ENCODE peak calls at places on chromosomes 6 and 20, in nine cellular contexts. One of them, this sample, is unnamed.
A peak's percentile ranks its signal among the peaks of the same experiment; 100 is the strongest.

GRCh38 chr6:149925974-149926777 is 3.3 kb upstream of the RAET1G start:
- DNase-seq in left ventricle myocardium inferior: peak; percentile 89
- DNase-seq in CD4-positive, CD25-positive, alpha-beta regulatory T cell: peak; percentile 74
- DNase-seq in IMR-90: peak; percentile 66
- DNase-seq in mammary epithelial cell: peak; percentile 75
- DNase-seq in psoas muscle: peak; percentile 91
- DNase-seq in ascending aorta: peak; percentile 95
- DNase-seq in neural progenitor cell: peak; percentile 89
- DNase-seq in ovary: peak; percentile 93
- DNase-seq in this sample: peak; percentile 91

GRCh38 chr6:128062882-128063603 is 162.2 kb upstream of the THEMIS start:
- DNase-seq in left ventricle myocardium inferior: no peak
- DNase-seq in CD4-positive, CD25-positive, alpha-beta regulatory T cell: no peak
- DNase-seq in IMR-90: peak; percentile 31
- DNase-seq in mammary epithelial cell: no peak
- DNase-seq in psoas muscle: no peak
- DNase-seq in ascending aorta: no peak
- DNase-seq in neural progenitor cell: no peak
- DNase-seq in ovary: no peak
- DNase-seq in this sample: no peak

GRCh38 chr6:104705095-104705707 is 154.5 kb downstream of the HACE1 start:
- DNase-seq in left ventricle myocardium inferior: peak; percentile 22
- DNase-seq in CD4-positive, CD25-positive, alpha-beta regulatory T cell: peak; percentile 78
- DNase-seq in IMR-90: peak; percentile 64
- DNase-seq in mammary epithelial cell: peak; percentile 86
- DNase-seq in psoas muscle: no peak
- DNase-seq in ascending aorta: no peak
- DNase-seq in neural progenitor cell: no peak
- DNase-seq in ovary: no peak
- DNase-seq in this sample: no peak

GRCh38 chr6:13191461-13191860 is 136.9 kb downstream of the TBC1D7 start:
- DNase-seq in left ventricle myocardium inferior: no peak
- DNase-seq in CD4-positive, CD25-positive, alpha-beta regulatory T cell: no peak
- DNase-seq in IMR-90: no peak
- DNase-seq in mammary epithelial cell: no peak
- DNase-seq in psoas muscle: no peak
- DNase-seq in ascending aorta: no peak
- DNase-seq in neural progenitor cell: no peak
- DNase-seq in ovary: no peak
- DNase-seq in this sample: no peak

GRCh38 chr20:53580376-53581111 is 13.1 kb downstream of the ZNF217 start:
- DNase-seq in left ventricle myocardium inferior: no peak
- DNase-seq in CD4-positive, CD25-positive, alpha-beta regulatory T cell: peak; percentile 14
- DNase-seq in IMR-90: no peak
- DNase-seq in mammary epithelial cell: no peak
- DNase-seq in psoas muscle: no peak
- DNase-seq in ascending aorta: peak; percentile 51
- DNase-seq in neural progenitor cell: no peak
- DNase-seq in ovary: no peak
- DNase-seq in this sample: no peak

GRCh38 chr20:49160057-49160929 is 27.8 kb downstream of the STAU1 start:
- DNase-seq in left ventricle myocardium inferior: no peak
- DNase-seq in CD4-positive, CD25-positive, alpha-beta regulatory T cell: no peak
- DNase-seq in IMR-90: no peak
- DNase-seq in mammary epithelial cell: no peak
- DNase-seq in psoas muscle: no peak
- DNase-seq in ascending aorta: no peak
- DNase-seq in neural progenitor cell: no peak
- DNase-seq in ovary: no peak
- DNase-seq in this sample: no peak

GRCh38 chr20:17622851-17623508 is 53.1 kb downstream of the DSTN start:
- DNase-seq in left ventricle myocardium inferior: no peak
- DNase-seq in CD4-positive, CD25-positive, alpha-beta regulatory T cell: no peak
- DNase-seq in IMR-90: no peak
- DNase-seq in mammary epithelial cell: no peak
- DNase-seq in psoas muscle: no peak
- DNase-seq in ascending aorta: peak; percentile 58
- DNase-seq in neural progenitor cell: no peak
- DNase-seq in ovary: no peak
- DNase-seq in this sample: no peak

GRCh38 chr20:35503841-35504460 is 25.5 kb downstream of the C20orf173 start:
- DNase-seq in left ventricle myocardium inferior: peak; percentile 38
- DNase-seq in CD4-positive, CD25-positive, alpha-beta regulatory T cell: no peak
- DNase-seq in IMR-90: no peak
- DNase-seq in mammary epithelial cell: no peak
- DNase-seq in psoas muscle: peak; percentile 26
- DNase-seq in ascending aorta: no peak
- DNase-seq in neural progenitor cell: no peak
- DNase-seq in ovary: peak; percentile 68
- DNase-seq in this sample: peak; percentile 39

GRCh38 chr20:10731190-10731955 is 57.6 kb upstream of the JAG1 start:
- DNase-seq in left ventricle myocardium inferior: no peak
- DNase-seq in CD4-positive, CD25-positive, alpha-beta regulatory T cell: no peak
- DNase-seq in IMR-90: peak; percentile 49
- DNase-seq in mammary epithelial cell: peak; percentile 64
- DNase-seq in psoas muscle: no peak
- DNase-seq in ascending aorta: no peak
- DNase-seq in neural progenitor cell: no peak
- DNase-seq in ovary: no peak
- DNase-seq in this sample: no peak

GRCh38 chr6:39191236-39191930 is 37.9 kb downstream of the KCNK5 start:
- DNase-seq in left ventricle myocardium inferior: no peak
- DNase-seq in CD4-positive, CD25-positive, alpha-beta regulatory T cell: no peak
- DNase-seq in IMR-90: no peak
- DNase-seq in mammary epithelial cell: no peak
- DNase-seq in psoas muscle: no peak
- DNase-seq in ascending aorta: no peak
- DNase-seq in neural progenitor cell: no peak
- DNase-seq in ovary: no peak
- DNase-seq in this sample: no peak

GRCh38 chr20:57175397-57176010 is 90.9 kb downstream of the BMP7 start:
- DNase-seq in left ventricle myocardium inferior: no peak
- DNase-seq in CD4-positive, CD25-positive, alpha-beta regulatory T cell: no peak
- DNase-seq in IMR-90: no peak
- DNase-seq in mammary epithelial cell: peak; percentile 35
- DNase-seq in psoas muscle: no peak
- DNase-seq in ascending aorta: no peak
- DNase-seq in neural progenitor cell: no peak
- DNase-seq in ovary: no peak
- DNase-seq in this sample: no peak

GRCh38 chr6:168690271-168690670 is 249.3 kb downstream of the SMOC2 start:
- DNase-seq in left ventricle myocardium inferior: no peak
- DNase-seq in CD4-positive, CD25-positive, alpha-beta regulatory T cell: no peak
- DNase-seq in IMR-90: no peak
- DNase-seq in mammary epithelial cell: no peak
- DNase-seq in psoas muscle: no peak
- DNase-seq in ascending aorta: no peak
- DNase-seq in neural progenitor cell: no peak
- DNase-seq in ovary: no peak
- DNase-seq in this sample: no peak
- H3K4me1 ChIP-seq in left ventricle myocardium inferior: no peaks in the 10 kb centered on the region
- H3K4me1 ChIP-seq in CD4-positive, CD25-positive, alpha-beta regulatory T cell: no peaks in the 10 kb centered on the region
- H3K4me1 ChIP-seq in IMR-90: no peaks in the 10 kb centered on the region
- H3K4me1 ChIP-seq in mammary epithelial cell: no peaks in the 10 kb centered on the region
- H3K4me1 ChIP-seq in psoas muscle: no peaks in the 10 kb centered on the region
- H3K4me1 ChIP-seq in ascending aorta: no peaks in the 10 kb centered on the region
- H3K4me1 ChIP-seq in neural progenitor cell: peaks cover 23% of the 10 kb centered on the region
- H3K4me1 ChIP-seq in ovary: no peaks in the 10 kb centered on the region
- H3K4me1 ChIP-seq in this sample: no peaks in the 10 kb centered on the region

DNA sequence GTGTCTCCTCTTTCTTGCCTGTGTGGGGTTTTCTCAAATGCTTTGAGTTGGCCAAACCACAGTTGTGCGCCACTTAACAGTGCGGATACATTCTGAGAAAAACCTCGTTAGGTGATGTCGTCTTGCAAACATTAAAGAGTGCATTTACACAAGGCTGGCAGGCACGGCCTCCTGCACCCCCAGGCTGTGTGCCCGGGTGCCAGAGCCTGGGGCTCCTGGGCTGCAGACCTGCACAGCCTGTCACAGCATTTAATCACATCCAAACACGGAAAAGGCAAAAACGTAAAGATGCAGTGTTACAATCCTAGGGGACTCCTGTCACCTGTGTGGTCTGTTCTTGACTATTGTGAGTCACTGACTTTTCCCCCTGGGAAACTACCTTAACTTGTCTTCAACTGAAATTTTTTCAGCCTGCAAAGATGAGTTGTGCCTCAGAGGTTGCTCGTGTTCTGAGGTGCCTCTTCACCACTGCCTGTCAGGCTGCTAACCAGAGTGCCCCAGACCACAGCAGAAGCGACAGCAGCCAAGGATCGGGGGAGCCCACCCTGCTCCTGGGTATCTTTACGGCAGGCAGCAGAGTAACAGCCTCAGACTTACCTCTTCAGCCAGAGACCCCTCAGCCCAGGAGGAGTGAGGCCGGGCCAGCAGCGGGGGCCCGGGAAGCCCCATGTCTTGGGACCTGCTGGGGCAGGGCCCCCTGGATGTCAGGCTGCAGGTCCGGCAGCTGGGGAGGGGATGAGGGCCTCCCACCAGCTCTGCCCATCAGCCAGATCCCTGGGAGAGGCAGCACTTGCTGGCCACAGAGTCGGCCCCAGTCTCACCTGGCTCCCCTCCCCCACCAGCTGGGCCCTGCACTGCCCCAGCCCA is 683 bp upstream of the C20orf204 start:
- DNase-seq in left ventricle myocardium inferior: no peak
- DNase-seq in CD4-positive, CD25-positive, alpha-beta regulatory T cell: peak; percentile 83
- DNase-seq in IMR-90: no peak
- DNase-seq in mammary epithelial cell: no peak
- DNase-seq in psoas muscle: no peak
- DNase-seq in ascending aorta: no peak
- DNase-seq in neural progenitor cell: no peak
- DNase-seq in ovary: no peak
- DNase-seq in this sample: no peak
- H3K4me1 ChIP-seq in left ventricle myocardium inferior: peaks cover 42% of the 10 kb centered on the region
- H3K4me1 ChIP-seq in CD4-positive, CD25-positive, alpha-beta regulatory T cell: peaks cover 61% of the 10 kb centered on the region
- H3K4me1 ChIP-seq in IMR-90: peaks cover 4% of the 10 kb centered on the region
- H3K4me1 ChIP-seq in mammary epithelial cell: peaks cover 6% of the 10 kb centered on the region
- H3K4me1 ChIP-seq in psoas muscle: peaks cover 10% of the 10 kb centered on the region
- H3K4me1 ChIP-seq in ascending aorta: peaks cover 15% of the 10 kb centered on the region
- H3K4me1 ChIP-seq in neural progenitor cell: peaks cover 31% of the 10 kb centered on the region
- H3K4me1 ChIP-seq in ovary: peaks cover 5% of the 10 kb centered on the region
- H3K4me1 ChIP-seq in this sample: peaks cover 12% of the 10 kb centered on the region

GRCh38 chr6:15296735-15297134 is 50.9 kb downstream of the JARID2 start:
- DNase-seq in left ventricle myocardium inferior: no peak
- DNase-seq in CD4-positive, CD25-positive, alpha-beta regulatory T cell: peak; percentile 58
- DNase-seq in IMR-90: no peak
- DNase-seq in mammary epithelial cell: no peak
- DNase-seq in psoas muscle: no peak
- DNase-seq in ascending aorta: no peak
- DNase-seq in neural progenitor cell: no peak
- DNase-seq in ovary: no peak
- DNase-seq in this sample: no peak

GRCh38 chr6:15296249-15296648 is 50.4 kb downstream of the JARID2 start:
- DNase-seq in left ventricle myocardium inferior: no peak
- DNase-seq in CD4-positive, CD25-positive, alpha-beta regulatory T cell: no peak
- DNase-seq in IMR-90: no peak
- DNase-seq in mammary epithelial cell: no peak
- DNase-seq in psoas muscle: no peak
- DNase-seq in ascending aorta: no peak
- DNase-seq in neural progenitor cell: no peak
- DNase-seq in ovary: no peak
- DNase-seq in this sample: no peak

GRCh38 chr6:15299430-15300131 is 53.7 kb downstream of the JARID2 start:
- DNase-seq in left ventricle myocardium inferior: peak; percentile 34
- DNase-seq in CD4-positive, CD25-positive, alpha-beta regulatory T cell: peak; percentile 71
- DNase-seq in IMR-90: peak; percentile 46
- DNase-seq in mammary epithelial cell: no peak
- DNase-seq in psoas muscle: peak; percentile 35
- DNase-seq in ascending aorta: no peak
- DNase-seq in neural progenitor cell: no peak
- DNase-seq in ovary: no peak
- DNase-seq in this sample: peak; percentile 31

GRCh38 chr6:15301179-15302006 is 55.5 kb downstream of the JARID2 start:
- DNase-seq in left ventricle myocardium inferior: no peak
- DNase-seq in CD4-positive, CD25-positive, alpha-beta regulatory T cell: no peak
- DNase-seq in IMR-90: no peak
- DNase-seq in mammary epithelial cell: no peak
- DNase-seq in psoas muscle: no peak
- DNase-seq in ascending aorta: no peak
- DNase-seq in neural progenitor cell: no peak
- DNase-seq in ovary: no peak
- DNase-seq in this sample: no peak

DNA sequence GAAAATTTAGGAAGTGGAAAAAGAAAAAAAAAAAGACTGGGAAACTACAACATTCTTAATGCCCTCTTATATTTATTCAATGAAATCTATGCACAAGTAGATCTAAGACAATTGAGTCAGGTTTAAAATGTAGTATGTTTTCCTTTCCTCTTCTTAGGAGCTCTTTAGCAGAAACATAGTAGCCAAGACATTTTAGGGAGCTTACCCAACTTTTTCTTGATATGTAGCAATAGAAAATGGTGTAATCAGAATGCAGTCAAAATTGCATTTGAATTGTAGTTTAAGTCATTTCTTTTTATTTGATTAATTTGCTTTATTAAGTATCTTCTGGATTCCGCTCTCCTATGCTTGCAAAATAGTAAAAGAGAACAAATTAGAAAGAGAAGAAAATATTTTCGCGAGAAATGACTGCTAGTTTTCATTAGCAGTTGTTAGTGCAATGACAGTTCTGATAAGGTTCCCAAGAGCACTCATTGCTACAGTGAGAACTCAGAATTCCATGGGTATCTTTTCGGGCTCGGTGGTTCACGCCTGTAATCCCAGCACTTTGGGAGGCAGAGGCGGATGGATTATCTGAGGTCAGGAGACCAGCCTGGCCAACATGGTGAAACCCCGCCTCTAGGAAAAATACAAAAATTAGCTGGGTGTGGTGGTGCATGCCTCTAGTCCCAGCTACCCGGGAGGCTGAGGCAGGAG is 52.2 kb downstream of the JARID2 start:
- DNase-seq in left ventricle myocardium inferior: no peak
- DNase-seq in CD4-positive, CD25-positive, alpha-beta regulatory T cell: no peak
- DNase-seq in IMR-90: no peak
- DNase-seq in mammary epithelial cell: no peak
- DNase-seq in psoas muscle: no peak
- DNase-seq in ascending aorta: no peak
- DNase-seq in neural progenitor cell: no peak
- DNase-seq in ovary: no peak
- DNase-seq in this sample: no peak
- H3K4me1 ChIP-seq in left ventricle myocardium inferior: peaks cover 79% of the 10 kb centered on the region
- H3K4me1 ChIP-seq in CD4-positive, CD25-positive, alpha-beta regulatory T cell: peaks cover 35% of the 10 kb centered on the region
- H3K4me1 ChIP-seq in IMR-90: peaks cover 9% of the 10 kb centered on the region
- H3K4me1 ChIP-seq in mammary epithelial cell: peaks cover 9% of the 10 kb centered on the region
- H3K4me1 ChIP-seq in psoas muscle: peaks cover 48% of the 10 kb centered on the region
- H3K4me1 ChIP-seq in ascending aorta: peaks cover 7% of the 10 kb centered on the region
- H3K4me1 ChIP-seq in neural progenitor cell: peaks cover 16% of the 10 kb centered on the region
- H3K4me1 ChIP-seq in ovary: peaks cover 5% of the 10 kb centered on the region
- H3K4me1 ChIP-seq in this sample: peaks cover 75% of the 10 kb centered on the region

DNA sequence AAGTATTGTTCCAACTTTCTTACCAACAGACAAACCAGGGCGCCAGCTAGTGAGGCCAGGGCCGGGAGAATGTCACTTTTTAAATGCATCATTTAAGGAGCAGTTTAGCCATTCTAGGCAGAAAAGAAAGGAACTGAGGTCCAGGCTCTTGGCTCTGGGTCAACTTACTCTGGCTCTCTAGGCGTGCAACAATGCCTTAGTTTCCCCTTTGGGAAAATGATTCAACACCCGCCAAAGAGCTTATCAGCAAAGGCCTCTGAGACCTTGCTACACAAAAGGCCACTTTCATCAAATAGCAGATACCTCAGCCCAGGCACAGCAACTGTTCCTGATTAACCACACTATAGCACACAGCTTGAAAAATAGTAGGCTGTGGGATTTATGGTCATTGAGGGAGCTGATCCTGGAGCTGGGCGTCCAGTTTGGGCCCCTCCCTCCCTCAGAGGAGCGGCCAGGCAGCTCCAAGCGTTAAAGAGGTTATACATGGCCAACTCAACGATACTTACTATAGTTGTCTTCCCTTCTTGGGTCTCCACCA is 6.9 kb downstream of the MRPS18A start:
- DNase-seq in left ventricle myocardium inferior: no peak
- DNase-seq in CD4-positive, CD25-positive, alpha-beta regulatory T cell: no peak
- DNase-seq in IMR-90: no peak
- DNase-seq in mammary epithelial cell: no peak
- DNase-seq in psoas muscle: no peak
- DNase-seq in ascending aorta: no peak
- DNase-seq in neural progenitor cell: no peak
- DNase-seq in ovary: no peak
- DNase-seq in this sample: no peak
- H3K4me1 ChIP-seq in left ventricle myocardium inferior: peaks cover 73% of the 10 kb centered on the region
- H3K4me1 ChIP-seq in CD4-positive, CD25-positive, alpha-beta regulatory T cell: no peaks in the 10 kb centered on the region
- H3K4me1 ChIP-seq in IMR-90: no peaks in the 10 kb centered on the region
- H3K4me1 ChIP-seq in mammary epithelial cell: no peaks in the 10 kb centered on the region
- H3K4me1 ChIP-seq in psoas muscle: peaks cover 94% of the 10 kb centered on the region
- H3K4me1 ChIP-seq in ascending aorta: no peaks in the 10 kb centered on the region
- H3K4me1 ChIP-seq in neural progenitor cell: peaks cover 2% of the 10 kb centered on the region
- H3K4me1 ChIP-seq in ovary: no peaks in the 10 kb centered on the region
- H3K4me1 ChIP-seq in this sample: peaks cover 23% of the 10 kb centered on the region

This sample was measured in heart right ventricle.